ENCODE peak calls at places on chromosomes 6 and 20, in four cellular contexts. S, Q, A and U are unnamed samples.

GRCh38 chr6:4371207-4371921 is 236.0 kb upstream of the ECI2 start:
- DNase-seq in Q (no peak), S (no peak), A (peak; percentile 85), U (peak; percentile 73)

GRCh38 chr6:65295812-65296211 is 411.2 kb downstream of the EYS start:
- DNase-seq in A (no peak), S (no peak), Q (no peak), U (no peak)

GRCh38 chr6:13709698-13710551 is 1.7 kb downstream of the RANBP9 start:
- DNase-seq in A (peak; percentile 54), Q (no peak), S (no peak), U (peak; percentile 56)

GRCh38 chr20:20003088-20003954 is 13.8 kb upstream of the NAA20 start:
- DNase-seq in S (no peak), Q (peak; percentile 83), A (peak; percentile 76), U (no peak)

GRCh38 chr6:116518621-116519020 is 7.2 kb downstream of the CALHM5 start:
- DNase-seq in Q (no peak), S (no peak), A (no peak), U (no peak)

GRCh38 chr6:11241154-11241792 is 8.8 kb upstream of the NEDD9 start:
- DNase-seq in Q (no peak), S (no peak), A (no peak), U (no peak)

GRCh38 chr6:169921853-169922779 is 170.7 kb downstream of the ERMARD start:
- DNase-seq in Q (no peak), A (no peak), S (no peak), U (no peak)

GRCh38 chr6:170208651-170209353 is 82.1 kb downstream of the DLL1 start:
- DNase-seq in S (no peak), A (no peak), Q (peak; percentile 6), U (no peak)

GRCh38 chr6:33117826-33118277 is 42.1 kb downstream of the HLA-DPB1 start:
- DNase-seq in Q (no peak), A (no peak), S (no peak), U (no peak)

GRCh38 chr6:141580988-141581387 is 551.7 kb upstream of the GJE1 start:
- DNase-seq in Q (no peak), A (peak; percentile 66), S (no peak), U (peak; percentile 82)

GRCh38 chr6:26159417-26160273 is 72.4 kb downstream of the HFE start:
- DNase-seq in Q (no peak), A (peak; percentile 51), S (no peak), U (no peak)

GRCh38 chr20:58717278-58718091 is 24.9 kb downstream of the NPEPL1 start:
- DNase-seq in A (no peak), Q (peak; percentile 12), S (no peak), U (peak; percentile 30)

GRCh38 chr20:56181593-56181992 is 66.9 kb upstream of the MC3R start:
- DNase-seq in S (no peak), Q (no peak), A (no peak), U (no peak)

GRCh38 chr20:53708129-53708968 is 114.7 kb upstream of the ZNF217 start:
- DNase-seq in A (peak; percentile 27), S (peak; percentile 57), Q (no peak), U (peak; percentile 68)

GRCh38 chr6:149763866-149764265 is 14.3 kb downstream of the PCMT1 start:
- DNase-seq in S (no peak), Q (no peak), A (peak; percentile 63), U (peak; percentile 44)

GRCh38 chr6:3517350-3517749 is 60.5 kb upstream of the SLC22A23 start:
- DNase-seq in Q (no peak), A (peak; percentile 99), S (peak; percentile 21), U (peak; percentile 91)

GRCh38 chr6:15577550-15578171 is 85.2 kb downstream of the DTNBP1 start:
- DNase-seq in Q (no peak), S (no peak), A (no peak), U (peak; percentile 21)

GRCh38 chr6:63446405-63446804 is 125.9 kb upstream of the LOC128125822 start:
- DNase-seq in A (no peak), Q (no peak), S (no peak), U (no peak)

GRCh38 chr6:87982134-87982533 is 65.5 kb upstream of the SPACA1 start:
- DNase-seq in Q (no peak), S (no peak), A (peak; percentile 25), U (peak; percentile 2)

GRCh38 chr6:113824411-113824810 is 32.7 kb upstream of the MARCKS start:
- DNase-seq in S (peak; percentile 34), Q (no peak), A (no peak), U (peak; percentile 31)

GRCh38 chr6:49004806-49005205 is 458.2 kb downstream of the MMUT start:
- DNase-seq in S (no peak), A (no peak), Q (no peak), U (no peak)

GRCh38 chr6:92756912-92757311 is 662.4 kb downstream of the EPHA7 start:
- DNase-seq in A (peak; percentile 5), S (no peak), Q (no peak), U (no peak)

GRCh38 chr6:23140879-23141278 is 571.5 kb downstream of the HDGFL1 start:
- DNase-seq in Q (no peak), S (no peak), A (peak; percentile 10), U (no peak)

GRCh38 chr20:36856196-36856595 is 19.7 kb upstream of the TLDC2 start:
- DNase-seq in S (no peak), Q (no peak), A (no peak), U (no peak)

GRCh38 chr20:41135187-41135887 is 2.0 kb upstream of the PLCG1 start:
- DNase-seq in S (no peak), Q (no peak), A (peak; percentile 46), U (peak; percentile 52)

GRCh38 chr6:1110935-1111334 is 201.0 kb upstream of the FOXQ1 start:
- DNase-seq in A (no peak), S (no peak), Q (no peak), U (no peak)

GRCh38 chr6:1109134-1109533 is 202.8 kb upstream of the FOXQ1 start:
- DNase-seq in A (no peak), Q (no peak), S (no peak), U (no peak)

GRCh38 chr6:1111361-1111760 is 200.5 kb upstream of the FOXQ1 start:
- DNase-seq in S (no peak), A (no peak), Q (no peak), U (no peak)

GRCh38 chr6:1108198-1108597 is 203.7 kb upstream of the FOXQ1 start:
- DNase-seq in S (no peak), Q (no peak), A (no peak), U (no peak)

GRCh38 chr6:1110164-1110563 is 201.7 kb upstream of the FOXQ1 start:
- DNase-seq in Q (no peak), S (no peak), A (no peak), U (no peak)
- TF ChIP-seq CTCF in Q (no peak), S (peak; percentile 12), A (no peak), U (no peak)

GRCh38 chr6:109424946-109425345 is 15.5 kb downstream of the PPIL6 start:
- DNase-seq in S (no peak), A (no peak), Q (no peak), U (no peak)
- H3K4me3 ChIP-seq in S (no peak overlapping the region), A (no peak overlapping the region), Q (no peak overlapping the region), U (no peak overlapping the region)

GRCh38 chr6:108961077-108961476 is 112.9 kb downstream of the ARMC2 start:
- DNase-seq in A (no peak), Q (no peak), S (no peak), U (no peak)

GRCh38 chr6:108961985-108962384 is 113.8 kb downstream of the ARMC2 start:
- DNase-seq in Q (no peak), A (peak; percentile 90), S (no peak), U (peak; percentile 84)

GRCh38 chr6:108960601-108961000 is 112.4 kb downstream of the ARMC2 start:
- DNase-seq in Q (no peak), S (no peak), A (peak; percentile 44), U (no peak)

GRCh38 chr6:108958900-108959770 is 110.9 kb downstream of the ARMC2 start:
- DNase-seq in A (no peak), S (no peak), Q (no peak), U (no peak)

DNA sequence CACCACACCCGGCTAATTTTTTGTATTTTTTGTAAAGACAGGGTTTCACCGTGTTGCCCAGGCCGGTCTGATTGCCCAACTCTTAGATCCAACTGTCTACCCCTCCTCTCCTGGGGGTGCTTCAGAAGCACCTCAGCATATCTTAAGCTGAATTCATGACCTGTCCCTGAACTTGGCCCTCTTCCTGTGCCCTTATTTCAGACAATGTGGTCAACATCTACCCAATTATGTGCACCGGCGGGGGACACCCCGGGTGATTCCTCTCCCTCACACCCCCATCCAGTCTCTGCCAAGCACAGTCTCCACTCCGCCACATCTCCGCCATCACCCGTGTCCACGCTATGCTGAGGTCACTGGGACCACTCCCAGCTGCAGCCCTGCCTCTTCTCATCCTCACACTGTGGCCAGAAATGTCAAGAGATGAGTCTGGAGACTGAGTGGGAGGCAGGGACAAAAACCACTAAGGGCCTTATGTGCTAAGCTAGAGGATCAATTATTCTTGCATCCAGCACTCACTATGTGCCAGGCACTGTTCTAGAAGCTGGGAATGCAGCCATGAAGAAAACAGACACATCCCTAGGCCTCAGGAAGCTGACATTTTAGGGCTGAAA is 111.9 kb downstream of the ARMC2 start:
- DNase-seq in S (no peak), A (no peak), Q (no peak), U (no peak)
- TF ChIP-seq CTCF in S (no peak), A (no peak), Q (no peak), U (no peak)

GRCh38 chr6:155330133-155330734 is 15.9 kb upstream of the TFB1M start:
- DNase-seq in A (no peak), S (no peak), Q (no peak), U (no peak)

GRCh38 chr6:155328074-155328538 is 13.8 kb upstream of the TFB1M start:
- DNase-seq in Q (no peak), S (no peak), A (no peak), U (no peak)

GRCh38 chr6:155327326-155328073 is 13.2 kb upstream of the TFB1M start:
- DNase-seq in Q (peak; percentile 46), S (no peak), A (peak; percentile 86), U (peak; percentile 48)

GRCh38 chr6:155329460-155330132 is 15.3 kb upstream of the TFB1M start:
- DNase-seq in A (no peak), S (no peak), Q (no peak), U (no peak)

DNA sequence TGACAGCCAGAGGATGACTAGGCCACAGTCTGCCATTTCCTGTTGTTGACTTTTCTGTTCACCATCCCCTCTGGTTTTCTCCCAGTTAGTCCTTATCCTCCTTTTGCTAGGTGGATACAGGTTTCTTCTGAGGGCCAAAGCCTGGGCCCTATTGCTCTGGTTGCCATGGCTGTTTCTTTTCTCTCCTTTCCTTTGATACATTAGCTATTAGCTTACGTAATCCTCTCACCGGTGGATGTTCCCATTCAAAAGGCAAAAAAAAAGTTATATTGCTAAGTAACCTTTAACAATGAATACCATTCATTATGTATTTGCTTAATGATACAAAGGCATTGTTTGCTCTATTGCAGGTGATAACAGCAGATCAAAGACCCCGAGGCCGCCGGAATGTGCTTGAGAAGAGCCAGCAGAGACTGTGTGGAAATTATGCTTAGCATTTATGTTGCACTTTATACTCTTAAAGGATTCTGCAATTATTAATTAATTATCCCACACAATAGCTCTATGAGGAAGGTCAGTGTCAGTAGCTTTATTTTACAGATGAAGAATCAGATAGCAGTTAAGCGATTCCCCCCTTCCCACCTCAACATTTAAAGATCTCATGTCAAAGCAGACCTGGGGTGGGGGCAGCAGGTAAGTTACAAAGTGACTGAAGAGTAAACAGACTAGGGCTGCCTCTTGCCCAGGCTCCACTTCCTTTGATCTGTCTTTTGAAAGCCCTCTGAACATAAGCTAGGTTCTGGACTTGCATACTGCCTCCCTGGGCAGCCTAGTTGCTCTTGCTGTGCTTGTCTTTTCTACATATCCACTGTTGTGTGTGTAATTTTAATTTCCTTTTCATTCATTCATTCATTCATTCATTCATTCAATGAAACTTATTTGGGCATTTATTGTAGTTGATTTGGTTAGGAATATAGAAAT is 14.5 kb upstream of the TFB1M start:
- DNase-seq in S (no peak), Q (no peak), A (peak; percentile 33), U (no peak)
- H3K4me3 ChIP-seq in S (no peak overlapping the region), Q (no peak overlapping the region), A (no peak overlapping the region), U (no peak overlapping the region)